ENCODE peak calls at places on chromosome 18, in seven cellular contexts. One of them, this sample, is unnamed.

GRCh38 chr18:31679806-31680793 is 4.3 kb downstream of the B4GALT6 start:
- DNase-seq in esophagus squamous epithelium: no peak
- DNase-seq in stomach: no peak
- DNase-seq in spleen: no peak
- DNase-seq in body of pancreas: no peak
- DNase-seq in uterus: no peak
- DNase-seq in A549: no peak
- DNase-seq in this sample: no peak

GRCh38 chr18:8264861-8265411 is 344.3 kb upstream of the RAB12 start:
- DNase-seq in esophagus squamous epithelium: no peak
- DNase-seq in stomach: no peak
- DNase-seq in spleen: no peak
- DNase-seq in body of pancreas: peak; percentile 29
- DNase-seq in uterus: peak; percentile 40
- DNase-seq in A549: no peak
- DNase-seq in this sample: peak; percentile 49

GRCh38 chr18:26133652-26134051 is at the start of gene PSMA8:
- DNase-seq in esophagus squamous epithelium: no peak
- DNase-seq in stomach: no peak
- DNase-seq in spleen: peak; percentile 86
- DNase-seq in body of pancreas: peak; percentile 18
- DNase-seq in uterus: no peak
- DNase-seq in A549: no peak
- DNase-seq in this sample: no peak

GRCh38 chr18:79065802-79066201 is 3.4 kb upstream of the ATP9B start:
- DNase-seq in esophagus squamous epithelium: no peak
- DNase-seq in stomach: no peak
- DNase-seq in spleen: no peak
- DNase-seq in body of pancreas: no peak
- DNase-seq in uterus: no peak
- DNase-seq in A549: no peak
- DNase-seq in this sample: no peak

GRCh38 chr18:58195278-58195721 is 151.3 kb downstream of the NEDD4L start:
- DNase-seq in esophagus squamous epithelium: no peak
- DNase-seq in stomach: peak; percentile 76
- DNase-seq in spleen: peak; percentile 78
- DNase-seq in body of pancreas: peak; percentile 78
- DNase-seq in uterus: peak; percentile 24
- DNase-seq in A549: no peak
- DNase-seq in this sample: peak; percentile 64

GRCh38 chr18:48554610-48555400 is 16.0 kb downstream of the CTIF start:
- DNase-seq in esophagus squamous epithelium: no peak
- DNase-seq in stomach: no peak
- DNase-seq in spleen: no peak
- DNase-seq in body of pancreas: no peak
- DNase-seq in uterus: no peak
- DNase-seq in A549: no peak
- DNase-seq in this sample: no peak

GRCh38 chr18:903703-904102 is 968 bp upstream of the ADCYAP1 start:
- DNase-seq in esophagus squamous epithelium: no peak
- DNase-seq in stomach: peak; percentile 35
- DNase-seq in spleen: no peak
- DNase-seq in body of pancreas: peak; percentile 60
- DNase-seq in uterus: no peak
- DNase-seq in A549: no peak
- DNase-seq in this sample: no peak

GRCh38 chr18:56568986-56569385 is 69.4 kb downstream of the TXNL1 start:
- DNase-seq in esophagus squamous epithelium: no peak
- DNase-seq in stomach: no peak
- DNase-seq in spleen: no peak
- DNase-seq in body of pancreas: no peak
- DNase-seq in uterus: no peak
- DNase-seq in A549: no peak
- DNase-seq in this sample: no peak

GRCh38 chr18:68797901-68798300 is at the start of gene CCDC102B:
- DNase-seq in esophagus squamous epithelium: no peak
- DNase-seq in stomach: no peak
- DNase-seq in spleen: no peak
- DNase-seq in body of pancreas: no peak
- DNase-seq in uterus: no peak
- DNase-seq in A549: no peak
- DNase-seq in this sample: no peak

GRCh38 chr18:12907258-12907925 is 23.4 kb upstream of the PTPN2 start:
- DNase-seq in esophagus squamous epithelium: no peak
- DNase-seq in stomach: no peak
- DNase-seq in spleen: no peak
- DNase-seq in body of pancreas: no peak
- DNase-seq in uterus: no peak
- DNase-seq in A549: no peak
- DNase-seq in this sample: no peak

GRCh38 chr18:36527740-36528455 is 230.4 kb downstream of the FHOD3 start:
- DNase-seq in esophagus squamous epithelium: no peak
- DNase-seq in stomach: no peak
- DNase-seq in spleen: no peak
- DNase-seq in body of pancreas: no peak
- DNase-seq in uterus: no peak
- DNase-seq in A549: no peak
- DNase-seq in this sample: no peak

GRCh38 chr18:12304351-12305210 is 3.5 kb upstream of the TUBB6 start:
- DNase-seq in esophagus squamous epithelium: no peak
- DNase-seq in stomach: peak; percentile 58
- DNase-seq in spleen: no peak
- DNase-seq in body of pancreas: peak; percentile 86
- DNase-seq in uterus: no peak
- DNase-seq in A549: no peak
- DNase-seq in this sample: peak; percentile 75

GRCh38 chr18:75210274-75211001 is at the start of gene TSHZ1:
- DNase-seq in esophagus squamous epithelium: peak; percentile 46
- DNase-seq in stomach: peak; percentile 51
- DNase-seq in spleen: no peak
- DNase-seq in body of pancreas: peak; percentile 73
- DNase-seq in uterus: peak; percentile 46
- DNase-seq in A549: peak; percentile 51
- DNase-seq in this sample: peak; percentile 86

GRCh38 chr18:48820483-48821250 is 130.1 kb downstream of the SMAD7 start:
- DNase-seq in esophagus squamous epithelium: no peak
- DNase-seq in stomach: peak; percentile 15
- DNase-seq in spleen: peak; percentile 75
- DNase-seq in body of pancreas: no peak
- DNase-seq in uterus: peak; percentile 4
- DNase-seq in A549: no peak
- DNase-seq in this sample: no peak

GRCh38 chr18:6060149-6060548 is 164.8 kb upstream of the TMEM200C start:
- DNase-seq in esophagus squamous epithelium: no peak
- DNase-seq in stomach: no peak
- DNase-seq in spleen: no peak
- DNase-seq in body of pancreas: no peak
- DNase-seq in uterus: no peak
- DNase-seq in A549: no peak
- DNase-seq in this sample: no peak

GRCh38 chr18:6057604-6058003 is 162.3 kb upstream of the TMEM200C start:
- DNase-seq in esophagus squamous epithelium: no peak
- DNase-seq in stomach: no peak
- DNase-seq in spleen: no peak
- DNase-seq in body of pancreas: no peak
- DNase-seq in uterus: no peak
- DNase-seq in A549: no peak
- DNase-seq in this sample: no peak

GRCh38 chr18:6059551-6059950 is 164.2 kb upstream of the TMEM200C start:
- DNase-seq in esophagus squamous epithelium: no peak
- DNase-seq in stomach: no peak
- DNase-seq in spleen: no peak
- DNase-seq in body of pancreas: no peak
- DNase-seq in uterus: no peak
- DNase-seq in A549: no peak
- DNase-seq in this sample: no peak

GRCh38 chr18:6056171-6056932 is 161.0 kb upstream of the TMEM200C start:
- DNase-seq in esophagus squamous epithelium: no peak
- DNase-seq in stomach: no peak
- DNase-seq in spleen: no peak
- DNase-seq in body of pancreas: no peak
- DNase-seq in uterus: no peak
- DNase-seq in A549: peak; percentile 5
- DNase-seq in this sample: no peak

DNA sequence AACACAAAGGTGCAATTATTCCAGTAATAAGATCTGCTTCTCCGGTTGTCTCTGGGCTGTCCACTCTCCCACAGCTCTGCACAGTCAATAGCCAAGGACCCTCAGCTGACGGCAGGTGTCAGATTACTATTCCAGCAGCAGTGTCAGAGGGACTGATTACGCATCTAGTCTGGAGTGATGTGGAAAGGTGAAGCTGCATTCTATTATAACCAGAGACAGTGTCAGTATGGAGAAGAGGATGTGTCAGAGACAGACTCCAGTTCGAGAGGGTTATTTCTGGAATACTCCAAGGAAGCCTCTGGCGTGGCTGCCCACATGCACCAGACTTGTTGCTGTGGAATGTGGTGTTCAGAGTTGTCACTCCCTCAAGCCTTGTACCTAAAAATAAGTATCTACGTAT is 163.6 kb upstream of the TMEM200C start:
- DNase-seq in esophagus squamous epithelium: no peak
- DNase-seq in stomach: no peak
- DNase-seq in spleen: no peak
- DNase-seq in body of pancreas: no peak
- DNase-seq in uterus: no peak
- DNase-seq in A549: no peak
- DNase-seq in this sample: no peak
- H3K27ac ChIP-seq in esophagus squamous epithelium: no peak overlapping the region
- H3K27ac ChIP-seq in stomach: no peak overlapping the region
- H3K27ac ChIP-seq in spleen: no peak overlapping the region
- H3K27ac ChIP-seq in body of pancreas: no peak overlapping the region
- H3K27ac ChIP-seq in uterus: no peak overlapping the region
- H3K27ac ChIP-seq in A549: no peak overlapping the region
- H3K27ac ChIP-seq in this sample: no peak overlapping the region

GRCh38 chr18:23968638-23969037 is 45.9 kb upstream of the TTC39C start:
- DNase-seq in esophagus squamous epithelium: no peak
- DNase-seq in stomach: no peak
- DNase-seq in spleen: no peak
- DNase-seq in body of pancreas: no peak
- DNase-seq in uterus: no peak
- DNase-seq in A549: no peak
- DNase-seq in this sample: no peak

GRCh38 chr18:23964282-23965238 is 50.0 kb upstream of the TTC39C start:
- DNase-seq in esophagus squamous epithelium: no peak
- DNase-seq in stomach: no peak
- DNase-seq in spleen: no peak
- DNase-seq in body of pancreas: peak; percentile 37
- DNase-seq in uterus: no peak
- DNase-seq in A549: no peak
- DNase-seq in this sample: no peak

GRCh38 chr18:23966909-23967308 is 47.6 kb upstream of the TTC39C start:
- DNase-seq in esophagus squamous epithelium: no peak
- DNase-seq in stomach: no peak
- DNase-seq in spleen: no peak
- DNase-seq in body of pancreas: peak; percentile 60
- DNase-seq in uterus: no peak
- DNase-seq in A549: no peak
- DNase-seq in this sample: no peak

GRCh38 chr18:23967321-23968089 is 47.0 kb upstream of the TTC39C start:
- DNase-seq in esophagus squamous epithelium: no peak
- DNase-seq in stomach: no peak
- DNase-seq in spleen: peak; percentile 82
- DNase-seq in body of pancreas: no peak
- DNase-seq in uterus: no peak
- DNase-seq in A549: no peak
- DNase-seq in this sample: no peak

GRCh38 chr18:23963443-23964185 is 50.9 kb upstream of the TTC39C start:
- DNase-seq in esophagus squamous epithelium: no peak
- DNase-seq in stomach: no peak
- DNase-seq in spleen: no peak
- DNase-seq in body of pancreas: no peak
- DNase-seq in uterus: no peak
- DNase-seq in A549: no peak
- DNase-seq in this sample: no peak
- TF ChIP-seq CTCF in esophagus squamous epithelium: no peak
- TF ChIP-seq CTCF in stomach: no peak
- TF ChIP-seq CTCF in spleen: no peak
- TF ChIP-seq CTCF in body of pancreas: no peak
- TF ChIP-seq CTCF in uterus: no peak
- TF ChIP-seq CTCF in A549: peak; percentile 19
- TF ChIP-seq CTCF in this sample: no peak

DNA sequence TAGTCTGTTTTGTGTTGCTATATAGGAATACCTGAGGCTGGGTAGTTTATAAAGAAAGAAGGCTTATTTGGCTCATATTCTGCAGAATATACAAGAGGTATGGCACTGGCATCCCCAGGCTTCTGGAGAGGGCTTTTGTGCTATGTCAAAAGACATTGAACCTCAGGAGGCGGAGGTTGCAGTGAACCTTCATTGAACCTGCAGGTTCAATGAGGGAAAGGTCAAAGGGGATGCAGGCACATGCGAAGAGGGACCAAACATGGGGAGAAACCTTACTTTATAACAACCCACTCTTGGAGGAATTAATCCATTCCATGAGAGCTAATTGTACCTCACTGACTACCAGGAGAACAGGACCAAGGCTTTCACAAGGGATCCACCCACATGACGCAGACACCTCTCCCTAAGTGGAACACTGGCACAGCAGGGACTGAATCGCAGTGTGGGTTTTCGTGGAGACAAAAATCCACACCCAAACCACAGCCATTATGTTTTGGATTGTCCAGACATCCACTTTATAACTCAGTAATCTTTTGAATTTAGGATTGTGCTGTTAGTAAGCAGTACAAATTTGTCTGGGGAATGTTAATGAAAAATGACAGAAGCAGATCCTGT is 4.1 kb upstream of the SERPINB8 start:
- DNase-seq in esophagus squamous epithelium: no peak
- DNase-seq in stomach: no peak
- DNase-seq in spleen: no peak
- DNase-seq in body of pancreas: no peak
- DNase-seq in uterus: no peak
- DNase-seq in A549: no peak
- DNase-seq in this sample: no peak
- TF ChIP-seq POLR2A in esophagus squamous epithelium: no peak
- TF ChIP-seq POLR2A in stomach: no peak
- TF ChIP-seq POLR2A in spleen: no peak
- TF ChIP-seq POLR2A in body of pancreas: no peak
- TF ChIP-seq POLR2A in uterus: no peak
- TF ChIP-seq POLR2A in A549: no peak
- TF ChIP-seq POLR2A in this sample: no peak

GRCh38 chr18:35028556-35028955 is 12.7 kb upstream of the MAPRE2 start:
- DNase-seq in esophagus squamous epithelium: no peak
- DNase-seq in stomach: no peak
- DNase-seq in spleen: no peak
- DNase-seq in body of pancreas: no peak
- DNase-seq in uterus: no peak
- DNase-seq in A549: no peak
- DNase-seq in this sample: no peak

GRCh38 chr18:35029770-35030169 is 11.4 kb upstream of the MAPRE2 start:
- DNase-seq in esophagus squamous epithelium: no peak
- DNase-seq in stomach: no peak
- DNase-seq in spleen: no peak
- DNase-seq in body of pancreas: no peak
- DNase-seq in uterus: no peak
- DNase-seq in A549: no peak
- DNase-seq in this sample: no peak

GRCh38 chr18:35030234-35030989 is 10.8 kb upstream of the MAPRE2 start:
- DNase-seq in esophagus squamous epithelium: no peak
- DNase-seq in stomach: no peak
- DNase-seq in spleen: no peak
- DNase-seq in body of pancreas: no peak
- DNase-seq in uterus: no peak
- DNase-seq in A549: no peak
- DNase-seq in this sample: no peak

GRCh38 chr18:35027206-35027605 is 14.0 kb upstream of the MAPRE2 start:
- DNase-seq in esophagus squamous epithelium: no peak
- DNase-seq in stomach: no peak
- DNase-seq in spleen: no peak
- DNase-seq in body of pancreas: no peak
- DNase-seq in uterus: no peak
- DNase-seq in A549: no peak
- DNase-seq in this sample: no peak

GRCh38 chr18:35029103-35029502 is 12.1 kb upstream of the MAPRE2 start:
- DNase-seq in esophagus squamous epithelium: no peak
- DNase-seq in stomach: no peak
- DNase-seq in spleen: no peak
- DNase-seq in body of pancreas: no peak
- DNase-seq in uterus: peak; percentile 26
- DNase-seq in A549: no peak
- DNase-seq in this sample: no peak
- H3K27ac ChIP-seq in esophagus squamous epithelium: peak overlapping the region; percentile 60
- H3K27ac ChIP-seq in stomach: peak overlapping the region; percentile 69
- H3K27ac ChIP-seq in spleen: no peak overlapping the region
- H3K27ac ChIP-seq in body of pancreas: no peak overlapping the region
- H3K27ac ChIP-seq in uterus: no peak overlapping the region
- H3K27ac ChIP-seq in A549: no peak overlapping the region
- H3K27ac ChIP-seq in this sample: no peak overlapping the region